ENCODE peak calls at places on chromosome 11, in four cellular contexts. One of them, this sample, is unnamed.

GRCh38 chr11:123245567-123245966 is 50.5 kb upstream of the CLMP start:
- DNase-seq in kidney epithelial cell: no peak
- DNase-seq in cardiac fibroblast: no peak
- DNase-seq in HCT116: no peak
- DNase-seq in this sample: no peak

GRCh38 chr11:86160546-86161149 is 83.9 kb upstream of the EED start:
- DNase-seq in kidney epithelial cell: no peak
- DNase-seq in cardiac fibroblast: peak; percentile 68
- DNase-seq in HCT116: no peak
- DNase-seq in this sample: no peak

GRCh38 chr11:128095459-128096096 is 491.8 kb downstream of the ETS1 start:
- DNase-seq in kidney epithelial cell: peak; percentile 90
- DNase-seq in cardiac fibroblast: peak; percentile 95
- DNase-seq in HCT116: peak; percentile 2
- DNase-seq in this sample: no peak

GRCh38 chr11:123452799-123453198 is 22.7 kb downstream of the GRAMD1B start:
- DNase-seq in kidney epithelial cell: no peak
- DNase-seq in cardiac fibroblast: no peak
- DNase-seq in HCT116: no peak
- DNase-seq in this sample: no peak

GRCh38 chr11:83693279-83693992 is 407.3 kb upstream of the CCDC90B start:
- DNase-seq in kidney epithelial cell: no peak
- DNase-seq in cardiac fibroblast: no peak
- DNase-seq in HCT116: no peak
- DNase-seq in this sample: no peak

GRCh38 chr11:118629761-118630661 is 22.6 kb downstream of the PHLDB1 start:
- DNase-seq in kidney epithelial cell: no peak
- DNase-seq in cardiac fibroblast: no peak
- DNase-seq in HCT116: no peak
- DNase-seq in this sample: no peak

GRCh38 chr11:128195057-128195751 is 392.2 kb downstream of the ETS1 start:
- DNase-seq in kidney epithelial cell: no peak
- DNase-seq in cardiac fibroblast: peak; percentile 40
- DNase-seq in HCT116: no peak
- DNase-seq in this sample: no peak

GRCh38 chr11:63574856-63575602 is 11.8 kb upstream of the PLAAT2 start:
- DNase-seq in kidney epithelial cell: no peak
- DNase-seq in cardiac fibroblast: no peak
- DNase-seq in HCT116: no peak
- DNase-seq in this sample: no peak

GRCh38 chr11:130434521-130435223 is 6.3 kb upstream of the ADAMTS8 start:
- DNase-seq in kidney epithelial cell: no peak
- DNase-seq in cardiac fibroblast: peak; percentile 89
- DNase-seq in HCT116: peak; percentile 68
- DNase-seq in this sample: peak; percentile 71

GRCh38 chr11:122741613-122742012 is 86.1 kb downstream of the UBASH3B start:
- DNase-seq in kidney epithelial cell: no peak
- DNase-seq in cardiac fibroblast: peak; percentile 69
- DNase-seq in HCT116: no peak
- DNase-seq in this sample: no peak

GRCh38 chr11:122633219-122633829 is 22.2 kb upstream of the UBASH3B start:
- DNase-seq in kidney epithelial cell: no peak
- DNase-seq in cardiac fibroblast: peak; percentile 86
- DNase-seq in HCT116: no peak
- DNase-seq in this sample: peak; percentile 53

GRCh38 chr11:99534812-99535211 is 514.1 kb downstream of the CNTN5 start:
- DNase-seq in kidney epithelial cell: no peak
- DNase-seq in cardiac fibroblast: peak; percentile 63
- DNase-seq in HCT116: no peak
- DNase-seq in this sample: no peak

GRCh38 chr11:10265936-10266335 is 28.1 kb downstream of the SBF2 start:
- DNase-seq in kidney epithelial cell: no peak
- DNase-seq in cardiac fibroblast: no peak
- DNase-seq in HCT116: no peak
- DNase-seq in this sample: no peak

GRCh38 chr11:17741487-17741886 is 6.9 kb downstream of the KCNC1 start:
- DNase-seq in kidney epithelial cell: no peak
- DNase-seq in cardiac fibroblast: no peak
- DNase-seq in HCT116: no peak
- DNase-seq in this sample: no peak

GRCh38 chr11:61061081-61061826 is 41.0 kb upstream of the CD5 start:
- DNase-seq in kidney epithelial cell: no peak
- DNase-seq in cardiac fibroblast: peak; percentile 64
- DNase-seq in HCT116: peak; percentile 6
- DNase-seq in this sample: peak; percentile 75

GRCh38 chr11:64472593-64473455 is 113.9 kb downstream of the RPS6KA4 start:
- DNase-seq in kidney epithelial cell: no peak
- DNase-seq in cardiac fibroblast: no peak
- DNase-seq in HCT116: no peak
- DNase-seq in this sample: no peak

GRCh38 chr11:117946196-117946841 is 17.1 kb upstream of the TMPRSS13 start:
- DNase-seq in kidney epithelial cell: no peak
- DNase-seq in cardiac fibroblast: no peak
- DNase-seq in HCT116: no peak
- DNase-seq in this sample: no peak

GRCh38 chr11:45158210-45158644 is 11.8 kb downstream of the PRDM11 start:
- DNase-seq in kidney epithelial cell: no peak
- DNase-seq in cardiac fibroblast: no peak
- DNase-seq in HCT116: no peak
- DNase-seq in this sample: no peak

GRCh38 chr11:100837294-100837693 is 150.2 kb downstream of the ARHGAP42 start:
- DNase-seq in kidney epithelial cell: no peak
- DNase-seq in cardiac fibroblast: no peak
- DNase-seq in HCT116: no peak
- DNase-seq in this sample: no peak

GRCh38 chr11:125162743-125163142 is 1.8 kb upstream of the PKNOX2 start:
- DNase-seq in kidney epithelial cell: no peak
- DNase-seq in cardiac fibroblast: no peak
- DNase-seq in HCT116: no peak
- DNase-seq in this sample: no peak

GRCh38 chr11:11381471-11382100 is 28.5 kb upstream of the CSNK2A3 start:
- DNase-seq in kidney epithelial cell: no peak
- DNase-seq in cardiac fibroblast: no peak
- DNase-seq in HCT116: no peak
- DNase-seq in this sample: no peak

GRCh38 chr11:57539342-57539741 is 1.9 kb downstream of the SMTNL1 start:
- DNase-seq in kidney epithelial cell: no peak
- DNase-seq in cardiac fibroblast: no peak
- DNase-seq in HCT116: no peak
- DNase-seq in this sample: no peak

GRCh38 chr11:134364261-134364660 is 32.5 kb downstream of the GLB1L2 start:
- DNase-seq in kidney epithelial cell: no peak
- DNase-seq in cardiac fibroblast: no peak
- DNase-seq in HCT116: no peak
- DNase-seq in this sample: no peak

GRCh38 chr11:94793822-94794221 is 25.7 kb downstream of the AMOTL1 start:
- DNase-seq in kidney epithelial cell: no peak
- DNase-seq in cardiac fibroblast: peak; percentile 69
- DNase-seq in HCT116: no peak
- DNase-seq in this sample: no peak

GRCh38 chr11:122853971-122854446 is 15.7 kb downstream of the CRTAM start:
- DNase-seq in kidney epithelial cell: peak; percentile 61
- DNase-seq in cardiac fibroblast: peak; percentile 90
- DNase-seq in HCT116: peak; percentile 84
- DNase-seq in this sample: peak; percentile 56

GRCh38 chr11:94968334-94968958 is 4.9 kb downstream of the CWC15 start:
- DNase-seq in kidney epithelial cell: no peak
- DNase-seq in cardiac fibroblast: peak; percentile 77
- DNase-seq in HCT116: no peak
- DNase-seq in this sample: no peak

GRCh38 chr11:1929621-1930447 is 10.3 kb downstream of the TNNT3 start:
- DNase-seq in kidney epithelial cell: no peak
- DNase-seq in cardiac fibroblast: no peak
- DNase-seq in HCT116: no peak
- DNase-seq in this sample: no peak

GRCh38 chr11:1931791-1932480 is 12.4 kb downstream of the TNNT3 start:
- DNase-seq in kidney epithelial cell: no peak
- DNase-seq in cardiac fibroblast: no peak
- DNase-seq in HCT116: no peak
- DNase-seq in this sample: no peak

GRCh38 chr11:1930448-1930802 is 10.9 kb downstream of the TNNT3 start:
- DNase-seq in kidney epithelial cell: no peak
- DNase-seq in cardiac fibroblast: no peak
- DNase-seq in HCT116: no peak
- DNase-seq in this sample: no peak

GRCh38 chr11:1932681-1933080 is 13.2 kb downstream of the TNNT3 start:
- DNase-seq in kidney epithelial cell: no peak
- DNase-seq in cardiac fibroblast: no peak
- DNase-seq in HCT116: no peak
- DNase-seq in this sample: no peak

GRCh38 chr11:1931326-1931725 is 11.8 kb downstream of the TNNT3 start:
- DNase-seq in kidney epithelial cell: no peak
- DNase-seq in cardiac fibroblast: peak; percentile 66
- DNase-seq in HCT116: no peak
- DNase-seq in this sample: no peak
- TF ChIP-seq CTCF in kidney epithelial cell: no peak
- TF ChIP-seq CTCF in cardiac fibroblast: peak; percentile 1
- TF ChIP-seq CTCF in HCT116: no peak
- TF ChIP-seq CTCF in this sample: no peak

DNA sequence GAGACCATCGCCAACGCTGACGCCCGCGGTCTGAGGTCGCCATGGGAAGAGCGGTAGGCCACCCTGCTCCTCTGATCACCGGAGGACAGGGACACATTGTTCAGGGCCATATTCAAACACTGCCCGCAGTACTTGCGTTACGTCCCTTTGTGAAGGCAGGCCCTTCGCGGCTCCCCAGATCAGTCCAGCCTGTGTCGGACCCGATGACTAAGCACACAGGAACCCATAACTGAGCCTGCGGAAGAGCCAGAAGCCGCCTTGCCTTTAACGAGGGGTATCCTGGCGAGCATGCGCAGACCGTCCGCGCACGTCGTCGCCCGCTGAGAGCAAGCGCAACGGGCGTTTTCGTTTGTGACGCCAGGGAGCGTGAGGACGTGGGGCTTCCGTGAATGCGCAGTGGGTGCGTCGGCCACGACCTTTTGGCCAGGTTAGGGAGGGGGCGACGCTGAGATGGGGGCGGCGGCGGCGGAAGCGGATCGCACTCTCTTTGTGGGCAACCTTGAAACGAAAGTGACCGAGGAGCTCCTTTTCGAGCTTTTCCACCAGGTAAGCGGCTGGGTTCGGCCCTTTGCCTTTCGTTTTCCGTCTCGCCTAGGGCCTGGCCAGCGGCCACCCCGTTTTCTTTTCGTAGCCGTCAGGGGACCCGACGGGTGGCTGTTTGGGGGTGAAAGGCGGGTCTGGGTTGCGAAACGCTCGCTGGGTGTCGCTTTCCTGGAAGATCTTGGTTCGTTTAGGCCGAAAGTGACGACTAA is at the start of the genes C11orf71 and RBM7:
- DNase-seq in kidney epithelial cell: peak; percentile 95
- DNase-seq in cardiac fibroblast: peak; percentile 99
- DNase-seq in HCT116: peak; percentile 95
- DNase-seq in this sample: peak; percentile 95
- TF ChIP-seq CTCF in kidney epithelial cell: no peak
- TF ChIP-seq CTCF in cardiac fibroblast: no peak
- TF ChIP-seq CTCF in HCT116: no peak
- TF ChIP-seq CTCF in this sample: peak; percentile 14

GRCh38 chr11:65900125-65900898 is at the start of gene FOSL1:
- DNase-seq in kidney epithelial cell: peak; percentile 73
- DNase-seq in cardiac fibroblast: peak; percentile 98
- DNase-seq in HCT116: peak; percentile 97
- DNase-seq in this sample: peak; percentile 93

GRCh38 chr11:65897020-65897471 is 3.1 kb downstream of the FOSL1 start:
- DNase-seq in kidney epithelial cell: no peak
- DNase-seq in cardiac fibroblast: no peak
- DNase-seq in HCT116: no peak
- DNase-seq in this sample: no peak

GRCh38 chr11:65900899-65901180 is 652 bp upstream of the FOSL1 start:
- DNase-seq in kidney epithelial cell: no peak
- DNase-seq in cardiac fibroblast: no peak
- DNase-seq in HCT116: no peak
- DNase-seq in this sample: no peak

GRCh38 chr11:65898656-65899355 is 1.4 kb downstream of the FOSL1 start:
- DNase-seq in kidney epithelial cell: no peak
- DNase-seq in cardiac fibroblast: peak; percentile 46
- DNase-seq in HCT116: no peak
- DNase-seq in this sample: no peak

DNA sequence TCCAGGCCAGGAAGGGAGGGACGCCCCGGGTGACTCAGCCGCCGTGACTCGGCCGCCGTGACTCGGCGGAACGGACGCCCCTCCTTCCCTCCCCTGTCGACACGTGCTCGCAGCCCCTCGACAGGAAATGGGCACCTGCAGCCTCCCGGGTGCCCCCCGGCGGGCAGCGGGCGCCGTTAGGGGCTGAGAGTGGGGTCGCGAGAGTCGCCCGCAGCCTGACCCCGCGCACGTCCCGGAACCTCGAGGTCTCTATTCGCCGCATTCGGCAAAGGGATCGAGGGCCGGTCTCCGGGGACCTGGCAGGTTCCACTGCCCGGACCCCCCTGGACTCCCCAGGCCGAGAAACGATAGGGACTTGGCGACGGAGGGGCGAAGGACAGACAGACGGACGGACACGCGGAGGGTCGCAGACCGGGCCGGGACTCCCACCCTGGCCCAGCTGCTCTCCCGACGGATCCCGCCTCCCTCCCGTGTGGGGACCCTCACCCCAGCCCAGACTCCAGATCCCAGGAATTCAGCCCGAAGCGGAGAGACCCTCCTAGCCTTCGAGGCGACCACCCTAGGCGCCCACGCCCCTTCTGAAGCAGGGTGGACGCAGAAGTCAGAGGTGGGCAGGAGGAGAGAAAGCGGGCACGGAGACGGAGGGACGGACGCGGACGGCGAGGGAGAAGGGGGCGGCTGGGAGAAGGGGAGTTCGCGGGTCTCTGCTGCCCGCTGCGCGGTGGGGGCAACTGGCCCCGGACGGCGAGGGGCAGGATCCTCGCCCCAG is 648 bp downstream of the FOSL1 start:
- DNase-seq in kidney epithelial cell: no peak
- DNase-seq in cardiac fibroblast: peak; percentile 80
- DNase-seq in HCT116: no peak
- DNase-seq in this sample: peak; percentile 58
- TF ChIP-seq CTCF in kidney epithelial cell: peak; percentile 23
- TF ChIP-seq CTCF in cardiac fibroblast: no peak
- TF ChIP-seq CTCF in HCT116: no peak
- TF ChIP-seq CTCF in this sample: no peak

DNA sequence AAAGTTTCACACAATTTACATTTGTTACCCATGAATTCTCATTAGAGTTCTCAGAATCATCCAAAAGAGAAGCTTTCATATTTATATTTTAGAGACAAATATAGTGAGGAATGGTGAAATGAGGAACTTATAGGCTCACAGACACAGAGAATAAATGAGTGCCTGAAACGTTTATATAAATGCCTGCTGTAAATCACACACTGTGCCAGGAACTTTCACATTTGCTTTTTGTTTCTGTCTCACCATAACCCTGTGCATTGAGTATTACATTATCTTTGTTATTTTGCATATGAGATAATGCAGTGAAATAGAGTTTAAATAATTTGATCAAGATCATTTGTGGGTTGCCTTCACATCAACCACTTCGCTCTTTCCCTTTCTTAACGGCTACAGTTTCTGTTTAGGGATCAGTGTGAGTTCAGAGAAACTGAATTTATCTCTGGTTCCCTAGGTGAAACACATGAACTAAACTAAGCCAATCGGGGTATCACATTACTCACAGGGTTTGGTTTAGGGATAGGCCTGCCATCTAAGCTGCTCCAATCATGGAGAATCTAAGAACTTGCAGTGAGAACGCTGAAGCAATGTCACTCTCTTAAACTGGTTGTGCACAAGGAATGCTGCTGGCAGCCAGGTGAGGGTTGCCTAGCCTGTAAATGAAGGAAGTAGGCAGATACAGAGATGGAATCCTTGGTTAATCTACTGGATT is 1339.2 kb upstream of the TENM4 start:
- DNase-seq in kidney epithelial cell: no peak
- DNase-seq in cardiac fibroblast: no peak
- DNase-seq in HCT116: no peak
- DNase-seq in this sample: no peak
- TF ChIP-seq CTCF in kidney epithelial cell: no peak
- TF ChIP-seq CTCF in cardiac fibroblast: no peak
- TF ChIP-seq CTCF in HCT116: no peak
- TF ChIP-seq CTCF in this sample: no peak